ENCODE peak calls at places on chromosomes 5 and 9, in nine cellular contexts. N is aorta; B is uterus; C is K562; T is effector memory CD4-positive, alpha-beta T cell; Z is Caco-2; K is pancreas; I is adipocyte; L is CD4-positive, CD25-positive, alpha-beta regulatory T cell. R is an unnamed sample.
A peak's percentile ranks its signal among the peaks of the same experiment; 100 is the strongest.

GRCh38 chr9:95316274-95316673 is 1.2 kb downstream of the FANCC start:
- DNase-seq in N (no peak), B (no peak), C (no peak), T (no peak), Z (no peak), K (no peak), I (no peak), L (no peak), R (no peak)

GRCh38 chr5:174951151-174951780 is 226.9 kb downstream of the MSX2 start:
- DNase-seq in N (no peak), B (no peak), C (peak; percentile 63), T (peak; percentile 21), Z (peak; percentile 74), K (peak; percentile 70), I (peak; percentile 85), L (peak; percentile 3), R (no peak)

GRCh38 chr5:115419794-115420585 is 123.5 kb upstream of the CCDC112 start:
- DNase-seq in N (no peak), B (no peak), C (no peak), T (no peak), Z (no peak), K (no peak), I (peak; percentile 82), L (no peak), R (no peak)

GRCh38 chr9:126805546-126806262 is 864 bp downstream of the ZBTB43 start:
- DNase-seq in N (no peak), B (no peak), C (peak; percentile 69), T (peak; percentile 74), Z (peak; percentile 70), K (peak; percentile 56), I (peak; percentile 72), L (peak; percentile 63), R (no peak)

GRCh38 chr9:107172160-107172978 is 110.7 kb upstream of the RAD23B start:
- DNase-seq in N (peak; percentile 87), B (peak; percentile 67), C (peak; percentile 70), T (peak; percentile 27), Z (peak; percentile 80), K (peak; percentile 81), I (peak; percentile 90), L (peak; percentile 16), R (peak; percentile 79)

GRCh38 chr9:110213413-110214044 is 5.6 kb upstream of the C9orf152 start:
- DNase-seq in N (no peak), B (no peak), C (no peak), T (no peak), Z (no peak), K (peak; percentile 64), I (no peak), L (no peak), R (no peak)

GRCh38 chr5:150117945-150118560 is 31.7 kb upstream of the CSF1R start:
- DNase-seq in N (no peak), B (no peak), C (no peak), T (no peak), Z (no peak), K (no peak), I (no peak), L (no peak), R (no peak)

GRCh38 chr9:136614372-136614922 is 48.3 kb upstream of the EGFL7 start:
- DNase-seq in N (no peak), B (peak; percentile 50), C (peak; percentile 88), T (no peak), Z (no peak), K (no peak), I (peak; percentile 40), L (no peak), R (no peak)

GRCh38 chr9:107749787-107750444 is 260.3 kb upstream of the KLF4 start:
- DNase-seq in N (peak; percentile 93), B (peak; percentile 94), C (peak; percentile 32), T (no peak), Z (peak; percentile 18), K (peak; percentile 60), I (peak; percentile 97), L (no peak), R (peak; percentile 90)

GRCh38 chr9:88251903-88252302 is 113.6 kb upstream of the SPATA31C2 start:
- DNase-seq in N (no peak), B (no peak), C (no peak), T (no peak), Z (no peak), K (no peak), I (no peak), L (no peak), R (no peak)
- H3K9me3 ChIP-seq in N (peaks cover 8% of the 10 kb centered on the region), B (no peaks in the 10 kb centered on the region), C (no peaks in the 10 kb centered on the region), T (no peaks in the 10 kb centered on the region), Z (peaks cover 11% of the 10 kb centered on the region), K (no peaks in the 10 kb centered on the region), I (peaks cover 25% of the 10 kb centered on the region), L (peaks cover 23% of the 10 kb centered on the region), R (no peaks in the 10 kb centered on the region)

GRCh38 chr9:135002336-135002735 is 84.6 kb upstream of the FCN1 start:
- DNase-seq in N (peak; percentile 46), B (no peak), C (no peak), T (no peak), Z (no peak), K (no peak), I (no peak), L (no peak), R (no peak)
- H3K9me3 ChIP-seq in N (peaks cover 4% of the 10 kb centered on the region), B (no peaks in the 10 kb centered on the region), C (no peaks in the 10 kb centered on the region), T (no peaks in the 10 kb centered on the region), Z (peaks cover 21% of the 10 kb centered on the region), K (no peaks in the 10 kb centered on the region), I (peaks cover 51% of the 10 kb centered on the region), L (peaks cover 23% of the 10 kb centered on the region), R (no peaks in the 10 kb centered on the region)

DNA sequence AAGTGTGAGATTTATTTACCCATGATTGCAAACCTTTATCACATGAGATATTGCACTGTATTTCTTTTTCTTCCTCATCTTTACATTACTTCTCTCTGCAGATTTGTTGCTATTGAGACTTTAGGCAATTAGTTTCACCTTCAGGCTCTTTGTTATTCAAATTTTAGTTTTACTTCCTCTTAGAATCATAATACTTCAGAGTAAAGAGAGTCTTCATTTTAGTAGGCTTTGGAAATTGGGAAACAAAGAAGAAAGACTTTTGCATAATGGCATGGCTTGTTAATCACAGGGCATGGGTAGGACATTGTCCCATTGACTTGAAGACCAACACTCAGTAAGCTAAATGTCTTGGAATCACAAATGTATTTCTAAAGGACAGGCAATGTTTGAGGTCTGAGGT is 1.2 kb upstream of the PCDHGA5 start:
- DNase-seq in N (no peak), B (no peak), C (no peak), T (no peak), Z (no peak), K (no peak), I (no peak), L (no peak), R (no peak)
- H3K9me3 ChIP-seq in N (peaks cover 42% of the 10 kb centered on the region), B (peaks cover 93% of the 10 kb centered on the region), C (no peaks in the 10 kb centered on the region), T (no peaks in the 10 kb centered on the region), Z (no peaks in the 10 kb centered on the region), K (no peaks in the 10 kb centered on the region), I (peaks cover 87% of the 10 kb centered on the region), L (peaks cover 50% of the 10 kb centered on the region), R (peaks cover 56% of the 10 kb centered on the region)

GRCh38 chr5:178986326-178986960 is 8.7 kb downstream of the GRM6 start:
- DNase-seq in N (no peak), B (no peak), C (no peak), T (no peak), Z (no peak), K (no peak), I (no peak), L (no peak), R (no peak)

GRCh38 chr5:178982941-178983340 is 12.2 kb downstream of the GRM6 start:
- DNase-seq in N (no peak), B (no peak), C (no peak), T (no peak), Z (no peak), K (no peak), I (no peak), L (no peak), R (no peak)

GRCh38 chr5:178984145-178985072 is 10.7 kb downstream of the GRM6 start:
- DNase-seq in N (no peak), B (no peak), C (no peak), T (no peak), Z (no peak), K (no peak), I (no peak), L (no peak), R (no peak)

GRCh38 chr5:178981381-178981780 is 13.7 kb downstream of the GRM6 start:
- DNase-seq in N (no peak), B (no peak), C (no peak), T (no peak), Z (no peak), K (no peak), I (no peak), L (no peak), R (no peak)

GRCh38 chr5:178983728-178984127 is 11.4 kb downstream of the GRM6 start:
- DNase-seq in N (no peak), B (no peak), C (no peak), T (no peak), Z (no peak), K (no peak), I (no peak), L (no peak), R (no peak)
- H3K9me3 ChIP-seq in N (peaks cover 49% of the 10 kb centered on the region), B (peaks cover 57% of the 10 kb centered on the region), C (no peaks in the 10 kb centered on the region), T (no peaks in the 10 kb centered on the region), Z (peaks cover 26% of the 10 kb centered on the region), K (no peaks in the 10 kb centered on the region), I (peaks cover 33% of the 10 kb centered on the region), L (peaks cover 43% of the 10 kb centered on the region), R (peaks cover 21% of the 10 kb centered on the region)

GRCh38 chr5:178990491-178990890 is 4.6 kb downstream of the GRM6 start:
- DNase-seq in N (no peak), B (no peak), C (no peak), T (no peak), Z (no peak), K (no peak), I (no peak), L (no peak), R (no peak)

GRCh38 chr5:178991190-178992145 is 3.7 kb downstream of the GRM6 start:
- DNase-seq in N (no peak), B (no peak), C (no peak), T (no peak), Z (no peak), K (no peak), I (no peak), L (no peak), R (no peak)

GRCh38 chr5:178992291-178992895 is 2.7 kb downstream of the GRM6 start:
- DNase-seq in N (no peak), B (no peak), C (no peak), T (no peak), Z (no peak), K (no peak), I (no peak), L (no peak), R (no peak)

GRCh38 chr5:178989311-178989710 is 5.8 kb downstream of the GRM6 start:
- DNase-seq in N (no peak), B (no peak), C (no peak), T (no peak), Z (no peak), K (no peak), I (no peak), L (no peak), R (no peak)

DNA sequence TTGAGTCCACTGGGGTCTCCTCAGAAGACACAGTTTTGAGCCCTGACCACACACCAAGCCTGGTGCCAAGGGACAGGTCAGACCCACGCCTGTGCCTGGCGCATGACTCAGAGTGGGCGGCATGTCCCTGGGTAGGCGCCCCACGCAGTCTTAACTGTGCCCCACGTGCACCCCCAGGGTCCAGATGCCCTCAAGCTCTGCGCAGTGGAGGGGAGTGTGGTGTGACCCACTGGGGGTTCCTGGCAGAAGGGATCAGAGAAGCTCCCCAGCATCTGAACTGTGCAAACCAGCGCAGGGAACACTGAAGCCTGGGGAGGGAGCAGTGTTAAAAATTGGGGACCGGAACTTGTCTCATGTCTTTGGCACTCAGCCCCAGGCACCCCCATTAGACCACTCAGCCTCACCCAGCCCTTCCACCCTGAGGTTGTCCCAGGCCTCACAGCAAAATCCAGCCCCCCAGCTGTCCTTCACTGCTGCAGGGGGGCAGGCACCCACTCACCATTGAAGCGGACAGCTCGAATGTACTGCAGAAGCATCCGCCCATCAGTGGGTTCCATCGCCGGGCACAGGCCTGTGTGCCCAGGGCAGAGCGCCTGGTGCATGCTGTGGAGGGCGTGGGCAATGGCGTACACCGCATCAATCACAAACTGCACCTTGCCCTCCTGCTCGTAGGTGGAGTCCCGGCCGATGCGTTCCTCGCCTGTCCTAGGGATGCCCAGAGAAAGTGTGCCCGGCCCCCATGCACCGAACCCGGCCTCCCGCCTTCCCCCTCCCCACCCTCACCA is 6.5 kb downstream of the GRM6 start:
- DNase-seq in N (no peak), B (no peak), C (no peak), T (no peak), Z (no peak), K (no peak), I (no peak), L (no peak), R (no peak)
- H3K9me3 ChIP-seq in N (peaks cover 22% of the 10 kb centered on the region), B (peaks cover 38% of the 10 kb centered on the region), C (no peaks in the 10 kb centered on the region), T (no peaks in the 10 kb centered on the region), Z (peaks cover 23% of the 10 kb centered on the region), K (no peaks in the 10 kb centered on the region), I (peaks cover 11% of the 10 kb centered on the region), L (peaks cover 28% of the 10 kb centered on the region), R (peaks cover 15% of the 10 kb centered on the region)

R was measured in ovary.